ENCODE peak calls at places on chromosomes 1 and 21, in four cellular contexts. M is A549, A is glutamatergic neuron, S is fibroblast of lung. Y is an unnamed sample.

GRCh38 chr1:44894591-44894990 is 51.5 kb upstream of the PTCH2 start:
- DNase-seq in M (no peak), A (no peak), S (peak), Y (no peak)

GRCh38 chr1:18923721-18924610 is 21.6 kb upstream of the ALDH4A1 start:
- DNase-seq in M (no peak), A (peak), S (no peak), Y (no peak)

GRCh38 chr1:162676087-162676486 is 43.8 kb downstream of the DDR2 start:
- DNase-seq in M (peak), A (no peak), S (peak), Y (no peak)

GRCh38 chr1:20361401-20361800 is 70.7 kb downstream of the VWA5B1 start:
- DNase-seq in M (no peak), A (no peak), S (no peak), Y (no peak)

GRCh38 chr1:91578320-91579109 is 77.9 kb downstream of the CDC7 start:
- DNase-seq in M (no peak), A (no peak), S (no peak), Y (no peak)

GRCh38 chr21:34669149-34669879 is 520 bp downstream of the CLIC6 start:
- DNase-seq in M (no peak), A (peak), S (no peak), Y (no peak)

GRCh38 chr1:51671527-51672325 is 54.8 kb downstream of the OSBPL9 start:
- DNase-seq in M (peak), A (no peak), S (peak), Y (no peak)

GRCh38 chr1:832136-832535 is 91.6 kb upstream of the SAMD11 start:
- DNase-seq in M (no peak), A (no peak), S (no peak), Y (no peak)

GRCh38 chr1:175373786-175374623 is 181.4 kb upstream of the KIAA0040 start:
- DNase-seq in M (peak), A (peak), S (peak), Y (no peak)

GRCh38 chr1:151311589-151312331 is 15.5 kb downstream of the PI4KB start:
- DNase-seq in M (peak), A (no peak), S (peak), Y (no peak)

GRCh38 chr1:96060621-96061020 is 661.0 kb upstream of the PTBP2 start:
- DNase-seq in M (no peak), A (no peak), S (no peak), Y (no peak)

GRCh38 chr1:59146056-59146455 is 150.8 kb upstream of the FGGY start:
- DNase-seq in M (no peak), A (no peak), S (no peak), Y (no peak)

GRCh38 chr1:91608876-91609275 is 108.2 kb downstream of the CDC7 start:
- DNase-seq in M (peak), A (no peak), S (peak), Y (no peak)

GRCh38 chr1:19799877-19800804 is at the start of gene TMCO4:
- DNase-seq in M (peak), A (peak), S (peak), Y (no peak)

GRCh38 chr1:165073402-165074007 is 283.0 kb downstream of the LMX1A start:
- DNase-seq in M (peak), A (no peak), S (peak), Y (no peak)

GRCh38 chr1:15834406-15835204 is 12.9 kb upstream of the SPEN start:
- DNase-seq in M (peak), A (peak), S (peak), Y (peak)

GRCh38 chr1:118985611-118986290 is 2.4 kb downstream of the TBX15 start:
- DNase-seq in M (no peak), A (no peak), S (no peak), Y (no peak)

GRCh38 chr1:45442272-45442671 is 48.7 kb downstream of the TESK2 start:
- DNase-seq in M (no peak), A (no peak), S (peak), Y (no peak)

GRCh38 chr1:240663160-240663879 is 51.4 kb upstream of the GREM2 start:
- DNase-seq in M (no peak), A (no peak), S (no peak), Y (no peak)

GRCh38 chr21:44043613-44044012 is 31.5 kb downstream of the TRAPPC10 start:
- DNase-seq in M (no peak), A (no peak), S (no peak), Y (no peak)

GRCh38 chr1:214341918-214342317 is 61.0 kb downstream of the SMYD2 start:
- DNase-seq in M (no peak), A (no peak), S (no peak), Y (no peak)

GRCh38 chr1:31626451-31627202 is 9.1 kb downstream of the HCRTR1 start:
- DNase-seq in M (no peak), A (peak), S (peak), Y (no peak)

GRCh38 chr1:151828931-151829330 is 2.7 kb downstream of the RORC start:
- DNase-seq in M (no peak), A (no peak), S (no peak), Y (peak)

GRCh38 chr21:15060776-15061175 is 4.0 kb downstream of the NRIP1 start:
- DNase-seq in M (no peak), A (no peak), S (no peak), Y (no peak)

GRCh38 chr1:17887646-17888395 is 132.7 kb downstream of the ACTL8 start:
- DNase-seq in M (no peak), A (no peak), S (no peak), Y (peak)

GRCh38 chr21:38646213-38646837 is 148.0 kb upstream of the ERG start:
- DNase-seq in M (no peak), A (no peak), S (peak), Y (no peak)

GRCh38 chr1:47650205-47650604 is 212.4 kb downstream of the FOXD2 start:
- DNase-seq in M (peak), A (no peak), S (peak), Y (peak)

GRCh38 chr1:1181938-1182410 is 8.3 kb downstream of the TTLL10 start:
- DNase-seq in M (no peak), A (no peak), S (no peak), Y (no peak)

GRCh38 chr1:219659682-219660081 is 46.8 kb upstream of the ZC3H11B start:
- DNase-seq in M (peak), A (no peak), S (peak), Y (no peak)

GRCh38 chr1:228894442-228894989 is 159.2 kb downstream of the RHOU start:
- DNase-seq in M (no peak), A (no peak), S (no peak), Y (no peak)

GRCh38 chr1:12485231-12486172 is 132.5 kb downstream of the DHRS3 start:
- DNase-seq in M (no peak), A (no peak), S (peak), Y (no peak)

GRCh38 chr1:192559115-192560006 is 16.2 kb upstream of the RGS1 start:
- DNase-seq in M (peak), A (no peak), S (peak), Y (no peak)

DNA sequence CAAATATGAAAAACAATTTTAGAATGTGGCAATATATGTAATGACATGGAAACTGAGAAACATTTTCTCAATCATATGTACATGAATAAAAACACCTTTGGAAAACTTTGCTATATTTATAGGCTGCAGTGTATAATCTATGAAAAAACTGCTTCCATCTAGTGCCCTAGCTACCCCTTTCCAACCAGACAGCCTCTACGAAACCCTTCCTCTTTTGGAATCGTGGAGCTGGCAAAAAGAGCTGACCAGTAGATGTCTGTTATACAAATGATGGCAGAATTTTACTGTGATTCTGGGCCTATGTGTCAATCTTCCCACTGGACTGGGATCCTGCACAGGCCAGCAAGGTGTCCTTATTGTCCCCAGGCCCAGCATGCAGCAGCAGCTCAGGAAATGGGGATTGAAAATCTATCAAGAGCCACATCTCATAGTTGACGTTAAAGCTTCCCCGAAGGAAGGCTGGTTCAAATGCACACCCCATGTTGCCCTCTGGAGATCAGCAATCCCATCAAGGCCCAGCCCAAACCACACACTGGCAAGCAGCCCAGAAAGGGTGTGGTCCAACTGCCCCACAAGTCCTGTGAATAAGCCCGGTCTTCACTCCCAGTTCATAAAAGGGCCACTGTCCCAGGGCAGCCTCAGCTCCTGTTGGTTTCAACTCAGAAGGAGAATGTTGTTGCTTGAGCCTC is 8.9 kb upstream of the FAM20B start:
- DNase-seq in M (peak), A (no peak), S (peak), Y (no peak)
- TF ChIP-seq CTCF in M (no peak), A (no peak), S (no peak), Y (no peak)

GRCh38 chr21:35674895-35675470 is 385.3 kb downstream of the SETD4 start:
- DNase-seq in M (no peak), A (no peak), S (no peak), Y (no peak)
- TF ChIP-seq CTCF in M (no peak), A (no peak), S (no peak), Y (no peak)

GRCh38 chr1:94544706-94545490 is 3.3 kb upstream of the F3 start:
- DNase-seq in M (no peak), A (no peak), S (peak), Y (no peak)
- TF ChIP-seq CTCF in M (no peak), A (no peak), S (peak), Y (no peak)

DNA sequence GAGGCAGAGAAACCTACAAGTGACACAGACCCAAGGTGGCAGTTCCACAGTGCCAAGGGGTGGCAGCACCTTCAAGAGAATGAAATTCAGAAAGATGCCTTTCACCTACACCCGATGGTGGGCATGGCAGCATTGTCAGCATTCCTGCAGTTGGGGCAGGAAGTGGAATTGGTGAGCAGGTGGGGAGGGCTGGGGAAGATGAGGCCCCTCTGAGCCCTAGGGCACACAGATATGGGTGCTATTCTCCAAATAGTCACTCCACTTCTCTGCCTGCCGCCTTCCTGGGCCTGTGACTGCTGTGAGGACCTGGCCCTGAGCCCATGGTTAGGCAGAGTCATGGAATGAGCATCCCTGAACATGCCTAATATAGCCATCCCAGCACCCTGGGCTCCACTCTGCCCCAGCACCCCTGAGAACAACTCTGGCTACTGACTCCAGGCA is 8.3 kb downstream of the SHISA4 start:
- DNase-seq in M (peak), A (no peak), S (peak), Y (no peak)
- TF ChIP-seq CTCF in M (peak), A (no peak), S (peak), Y (no peak)

DNA sequence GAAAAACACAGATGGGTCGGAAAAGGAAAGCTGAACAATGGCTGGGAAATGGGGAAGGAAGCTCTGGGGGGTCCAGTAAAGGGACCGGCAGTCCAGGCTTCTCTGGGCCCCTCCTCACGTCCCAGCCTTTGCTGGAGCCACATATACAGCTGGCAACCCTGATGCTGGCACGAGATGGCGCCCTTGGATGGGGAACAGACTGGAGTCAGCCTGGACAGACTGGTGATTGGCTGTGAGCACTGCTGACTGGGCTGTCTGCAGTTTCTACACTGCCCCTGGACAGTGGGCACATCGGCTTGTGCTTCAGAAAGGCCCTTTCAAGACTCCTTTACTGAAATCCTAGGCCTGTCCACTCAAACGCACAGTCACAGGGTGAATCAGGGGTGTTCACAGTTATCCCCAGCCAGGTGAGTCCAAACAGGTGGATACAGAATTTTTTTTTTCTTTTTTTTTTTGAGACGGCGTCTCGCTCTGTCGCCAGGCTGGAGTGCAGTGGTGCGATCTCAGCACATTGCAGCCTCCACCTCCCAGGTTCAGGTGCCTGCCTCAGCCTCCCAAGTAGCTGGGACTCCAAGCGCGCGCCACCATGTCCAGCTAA is 31.1 kb upstream of the ZBTB40 start:
- DNase-seq in M (peak), A (peak), S (peak), Y (peak)
- TF ChIP-seq CTCF in M (peak), A (peak), S (peak), Y (peak)

GRCh38 chr1:27668121-27668807 is 3.7 kb downstream of the IFI6 start:
- DNase-seq in M (no peak), A (no peak), S (no peak), Y (no peak)

GRCh38 chr1:27672750-27673112 is 739 bp upstream of the IFI6 start:
- DNase-seq in M (no peak), A (no peak), S (peak), Y (no peak)

GRCh38 chr1:27668808-27669723 is 2.9 kb downstream of the IFI6 start:
- DNase-seq in M (peak), A (peak), S (peak), Y (peak)

GRCh38 chr1:27669876-27670275 is 2.1 kb downstream of the IFI6 start:
- DNase-seq in M (no peak), A (no peak), S (no peak), Y (no peak)

DNA sequence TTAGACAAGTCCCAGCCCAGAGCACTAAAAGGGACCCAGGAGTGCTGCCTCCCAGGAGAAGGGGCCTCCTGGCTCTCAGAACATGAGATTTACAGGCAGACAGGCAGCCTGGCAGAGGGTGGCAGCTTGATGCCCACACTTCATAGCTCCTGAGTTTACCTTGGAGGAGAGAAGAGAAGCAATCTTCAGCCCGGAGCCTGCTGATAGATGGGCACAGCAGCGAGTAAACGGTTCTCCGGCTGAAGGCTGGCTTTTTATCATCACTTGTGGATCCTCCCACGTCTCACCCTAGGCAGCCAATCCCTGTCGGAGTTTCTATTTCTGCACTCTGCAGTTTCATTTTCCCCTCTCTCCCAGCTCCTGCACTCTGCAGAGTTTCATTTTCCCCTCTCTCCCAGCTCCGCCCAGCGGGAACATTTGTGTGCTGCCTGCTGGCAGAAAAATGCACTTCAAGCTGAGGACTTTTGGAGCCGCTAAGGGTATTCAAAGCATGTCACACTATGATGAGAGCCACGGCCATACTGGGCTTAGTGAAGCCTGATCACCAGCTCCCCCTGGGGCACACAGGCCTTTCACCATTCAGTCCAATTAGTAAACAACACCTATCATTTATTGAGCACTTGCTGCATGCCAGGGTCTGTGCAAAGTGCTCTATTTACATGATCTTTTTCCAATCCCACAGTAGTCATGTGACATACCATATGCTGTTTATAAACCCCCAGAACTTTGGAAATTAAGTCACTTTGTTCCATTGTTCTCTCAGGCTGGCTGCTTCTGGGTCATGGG is at the start of gene IFI6:
- DNase-seq in M (peak), A (peak), S (peak), Y (peak)
- TF ChIP-seq CTCF in M (no peak), A (no peak), S (peak), Y (no peak)

GRCh38 chr1:77514871-77515776 is 167.3 kb downstream of the ZZZ3 start:
- DNase-seq in M (peak), A (peak), S (peak), Y (no peak)
- TF ChIP-seq CTCF in M (no peak), A (no peak), S (peak), Y (no peak)